ENCODE peak calls at places on chromosomes 4 and X, in ten cellular contexts. Q, O, P, X, H, Z, D, J, K and B are unnamed samples.

GRCh38 chrX:110008001-110008635 is 5.2 kb downstream of the TMEM164 start:
- DNase-seq in X (no peak), O (no peak), J (no peak), H (no peak), Z (no peak), K (no peak), D (no peak), P (no peak), Q (no peak), B (no peak)

GRCh38 chrX:47321386-47321785 is 49.0 kb upstream of the ZNF157 start:
- DNase-seq in O (peak; percentile 43), X (peak; percentile 93), K (peak; percentile 94), D (peak; percentile 92), J (no peak), P (peak; percentile 51), Z (peak; percentile 81), Q (peak; percentile 62), H (peak; percentile 45), B (peak; percentile 43)

GRCh38 chr4:174244441-174244840 is 39.0 kb downstream of the FBXO8 start:
- DNase-seq in H (peak; percentile 22), Q (peak; percentile 36), O (peak; percentile 25), Z (peak; percentile 50), X (no peak), K (no peak), J (no peak), P (no peak), D (no peak), B (no peak)

GRCh38 chr4:140790765-140791164 is 34.6 kb upstream of the TBC1D9 start:
- DNase-seq in D (no peak), J (no peak), K (no peak), P (no peak), Q (peak; percentile 7), H (no peak), O (peak; percentile 5), X (no peak), Z (no peak), B (peak; percentile 8)

GRCh38 chrX:154714925-154715324 is 36.0 kb downstream of the GAB3 start:
- DNase-seq in X (peak; percentile 33), Q (no peak), Z (peak; percentile 44), D (peak; percentile 44), H (no peak), J (peak; percentile 67), P (peak; percentile 58), O (peak; percentile 50), K (peak; percentile 78), B (peak; percentile 77)

GRCh38 chrX:139691843-139692505 is 16.0 kb downstream of the MCF2 start:
- DNase-seq in J (no peak), Z (peak; percentile 13), Q (peak; percentile 18), D (peak; percentile 60), O (no peak), H (no peak), X (peak; percentile 33), K (peak; percentile 74), P (no peak), B (peak; percentile 2)

GRCh38 chr4:172985552-172985951 is 183.1 kb upstream of the GALNT7 start:
- DNase-seq in J (no peak), O (no peak), D (no peak), H (peak; percentile 85), Q (peak; percentile 86), X (no peak), P (no peak), K (no peak), Z (no peak), B (no peak)

GRCh38 chr4:70703695-70704332 is 15.5 kb downstream of the UTP3 start:
- DNase-seq in X (no peak), J (peak; percentile 39), Q (peak; percentile 75), D (peak; percentile 64), Z (peak; percentile 80), P (peak; percentile 51), H (peak; percentile 70), O (peak; percentile 83), K (no peak), B (peak; percentile 77)

GRCh38 chr4:76214269-76214628 is 625 bp upstream of the SCARB2 start:
- DNase-seq in O (no peak), Q (no peak), P (no peak), J (no peak), K (no peak), Z (no peak), D (no peak), H (no peak), X (peak; percentile 52), B (no peak)

GRCh38 chr4:113449407-113449974 is 312.0 kb downstream of the CAMK2D start:
- DNase-seq in H (no peak), J (no peak), P (peak; percentile 43), Z (peak; percentile 33), X (no peak), Q (no peak), O (no peak), K (no peak), D (no peak), B (peak; percentile 84)
- H3K4me1 ChIP-seq in H (peaks cover 29% of the 10 kb centered on the region), J (no peaks in the 10 kb centered on the region), P (peaks cover 2% of the 10 kb centered on the region), Z (peaks cover 17% of the 10 kb centered on the region), X (peaks cover 9% of the 10 kb centered on the region), Q (peaks cover 3% of the 10 kb centered on the region), O (peaks cover 7% of the 10 kb centered on the region), K (peaks cover 41% of the 10 kb centered on the region), D (peaks cover 30% of the 10 kb centered on the region), B (peaks cover 79% of the 10 kb centered on the region)

GRCh38 chr4:176191974-176192373 is 3.4 kb downstream of the SPATA4 start:
- DNase-seq in P (peak; percentile 44), H (peak; percentile 24), X (no peak), O (peak; percentile 43), Z (peak; percentile 60), Q (peak; percentile 34), K (no peak), J (no peak), D (no peak), B (peak; percentile 7)

GRCh38 chr4:176195184-176195978 is at the start of gene SPATA4:
- DNase-seq in Z (peak; percentile 98), X (peak; percentile 96), O (peak; percentile 89), K (peak; percentile 98), Q (peak; percentile 91), P (peak; percentile 92), J (peak; percentile 92), D (peak; percentile 97), H (peak; percentile 83), B (peak; percentile 98)

GRCh38 chr4:176189891-176190795 is 5.2 kb downstream of the SPATA4 start:
- DNase-seq in X (no peak), Q (peak; percentile 47), P (peak; percentile 5), J (no peak), H (peak; percentile 21), K (no peak), D (no peak), Z (peak; percentile 66), O (peak; percentile 49), B (peak; percentile 16)

GRCh38 chr4:176193126-176193525 is 2.3 kb downstream of the SPATA4 start:
- DNase-seq in J (no peak), O (peak; percentile 65), Z (peak; percentile 85), D (no peak), X (no peak), K (no peak), Q (peak; percentile 60), H (peak; percentile 51), P (peak; percentile 34), B (peak; percentile 4)

GRCh38 chr4:176193898-176194297 is 1.5 kb downstream of the SPATA4 start:
- DNase-seq in Q (peak; percentile 86), O (peak; percentile 94), P (peak; percentile 71), K (no peak), H (peak; percentile 79), D (no peak), X (no peak), Z (peak; percentile 96), J (no peak), B (peak; percentile 35)
- H3K9ac ChIP-seq in Q (no peak overlapping the region), O (peak overlapping the region; percentile 60), P (peak overlapping the region; percentile 85), K (no peak overlapping the region), H (peak overlapping the region; percentile 47), D (no peak overlapping the region), X (no peak overlapping the region), Z (peak overlapping the region; percentile 87), J (no peak overlapping the region), B (peak overlapping the region; percentile 50)

GRCh38 chr4:143407475-143407874 is 70.8 kb downstream of the GAB1 start:
- DNase-seq in Z (no peak), H (no peak), O (no peak), Q (no peak), J (no peak), K (no peak), P (peak; percentile 71), X (no peak), D (no peak), B (no peak)
- H3K4me1 ChIP-seq in Z (peaks cover 14% of the 10 kb centered on the region), H (peaks cover 8% of the 10 kb centered on the region), O (peaks cover 16% of the 10 kb centered on the region), Q (peaks cover 16% of the 10 kb centered on the region), J (no peaks in the 10 kb centered on the region), K (peaks cover 4% of the 10 kb centered on the region), P (peaks cover 7% of the 10 kb centered on the region), X (no peaks in the 10 kb centered on the region), D (peaks cover 15% of the 10 kb centered on the region), B (peaks cover 72% of the 10 kb centered on the region)

GRCh38 chrX:103550415-103551051 is 31.2 kb upstream of the RAB40A start:
- DNase-seq in K (no peak), Z (peak; percentile 54), O (no peak), Q (no peak), P (no peak), J (no peak), X (no peak), H (no peak), D (no peak), B (no peak)

GRCh38 chrX:103552236-103552635 is 32.9 kb upstream of the RAB40A start:
- DNase-seq in O (no peak), P (no peak), J (no peak), K (no peak), Z (no peak), H (no peak), Q (no peak), D (no peak), X (no peak), B (peak; percentile 40)

GRCh38 chrX:103549920-103550319 is 30.6 kb upstream of the RAB40A start:
- DNase-seq in K (no peak), Z (peak; percentile 47), J (no peak), D (no peak), Q (no peak), X (no peak), H (no peak), P (no peak), O (no peak), B (no peak)

GRCh38 chrX:103556941-103557340 is 28.4 kb upstream of the TCEAL4 start:
- DNase-seq in O (no peak), X (peak; percentile 48), Q (no peak), Z (no peak), P (no peak), J (no peak), H (no peak), D (no peak), K (peak; percentile 83), B (no peak)

DNA sequence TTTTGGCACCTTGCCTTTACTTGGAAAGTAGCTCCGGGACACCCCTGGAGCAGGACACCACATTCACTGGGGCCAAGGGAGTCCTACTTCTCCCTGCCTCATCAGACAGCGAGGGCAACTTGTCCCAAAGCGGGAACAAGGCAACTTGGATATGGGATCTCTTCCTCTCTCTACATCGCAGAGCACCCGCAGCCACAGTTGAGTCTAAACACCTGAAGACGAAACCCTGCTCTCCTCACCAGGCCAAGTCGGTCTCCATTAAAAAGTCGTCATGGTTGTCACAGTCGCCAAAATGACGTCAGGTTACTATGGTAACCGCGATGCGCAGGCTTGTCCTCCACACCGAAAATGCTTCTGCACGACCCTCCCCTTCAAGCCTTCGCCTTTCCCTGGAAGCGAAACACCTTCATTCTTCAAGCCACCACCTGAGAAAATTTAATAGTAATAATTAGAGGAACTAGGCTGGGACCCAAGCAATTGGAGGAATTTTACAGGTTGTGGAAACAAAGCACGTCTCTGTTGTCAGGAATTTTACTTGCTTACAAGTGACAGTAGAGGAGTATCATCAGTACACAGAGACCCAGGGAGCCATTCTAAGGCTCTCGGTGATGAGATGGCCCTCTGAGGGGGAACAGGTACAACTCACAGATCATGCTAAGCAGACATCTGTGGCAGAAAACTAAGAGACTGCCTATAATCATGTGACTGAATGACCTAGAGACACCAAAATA is 30.5 kb upstream of the TCEAL4 start:
- DNase-seq in X (peak; percentile 85), J (peak; percentile 71), O (peak; percentile 24), K (peak; percentile 92), Q (peak; percentile 54), H (peak; percentile 39), P (peak; percentile 75), Z (no peak), D (peak; percentile 90), B (peak; percentile 28)
- H3K9ac ChIP-seq in X (peak overlapping the region; percentile 86), J (peak overlapping the region; percentile 63), O (peak overlapping the region; percentile 75), K (peak overlapping the region; percentile 78), Q (peak overlapping the region; percentile 37), H (peak overlapping the region; percentile 74), P (peak overlapping the region; percentile 65), Z (no peak overlapping the region), D (peak overlapping the region; percentile 60), B (no peak overlapping the region)